ENCODE peak calls at places on chromosomes 12 and 14, in five cellular contexts. W, T, R, F and H are unnamed samples.

GRCh38 chr12:42474391-42474790 is 115.2 kb downstream of the PRICKLE1 start:
- DNase-seq in F (peak; percentile 36), R (no peak), W (peak; percentile 95), T (no peak), H (no peak)

GRCh38 chr14:87888136-87888999 is 104.6 kb downstream of the GALC start:
- DNase-seq in T (no peak), R (no peak), F (no peak), W (no peak), H (no peak)

GRCh38 chr14:51283402-51283825 is 43.4 kb downstream of the TMX1 start:
- DNase-seq in F (peak; percentile 93), R (no peak), W (peak; percentile 78), T (peak; percentile 41), H (peak; percentile 24)

GRCh38 chr14:105226198-105226597 is 22.1 kb upstream of the BTBD6 start:
- DNase-seq in F (no peak), W (no peak), T (no peak), R (no peak), H (no peak)

GRCh38 chr14:58501214-58501816 is 73.8 kb downstream of the KIAA0586 start:
- DNase-seq in W (peak; percentile 38), R (no peak), T (peak; percentile 43), F (peak; percentile 84), H (no peak)

GRCh38 chr12:13534645-13535398 is 338.3 kb downstream of the EMP1 start:
- DNase-seq in W (peak; percentile 21), R (peak; percentile 56), T (peak; percentile 15), F (peak; percentile 39), H (no peak)

GRCh38 chr12:53064613-53065415 is 14.4 kb downstream of the SPRYD3 start:
- DNase-seq in F (no peak), T (no peak), R (no peak), W (no peak), H (no peak)

GRCh38 chr12:46627686-46628085 is 198.1 kb downstream of the SLC38A4 start:
- DNase-seq in R (no peak), T (no peak), W (peak; percentile 26), F (no peak), H (no peak)

GRCh38 chr12:132263451-132264065 is 65.8 kb downstream of the GALNT9 start:
- DNase-seq in R (no peak), T (no peak), F (no peak), W (no peak), H (no peak)

GRCh38 chr12:94867066-94867855 is 136.2 kb downstream of the NDUFA12 start:
- DNase-seq in F (peak; percentile 18), T (peak; percentile 34), R (no peak), W (no peak), H (no peak)

GRCh38 chr12:62738105-62738504 is 196.8 kb downstream of the PPM1H start:
- DNase-seq in W (peak; percentile 19), T (no peak), F (no peak), R (no peak), H (no peak)

GRCh38 chr14:100446572-100446971 is 123.4 kb downstream of the SLC25A47 start:
- DNase-seq in R (no peak), W (no peak), T (no peak), F (no peak), H (no peak)

GRCh38 chr12:10562306-10562933 is 51.0 kb downstream of the MAGOHB start:
- DNase-seq in F (peak; percentile 64), T (no peak), R (no peak), W (peak; percentile 20), H (no peak)

GRCh38 chr14:24233538-24233866 is 773 bp downstream of the GMPR2 start:
- DNase-seq in T (no peak), R (no peak), W (peak; percentile 17), F (no peak), H (no peak)

GRCh38 chr14:63745858-63746425 is 18.1 kb upstream of the SGPP1 start:
- DNase-seq in W (no peak), F (no peak), T (peak; percentile 27), R (no peak), H (no peak)

GRCh38 chr12:19946549-19946948 is 421.8 kb upstream of the PDE3A start:
- DNase-seq in F (peak; percentile 79), T (no peak), R (no peak), W (no peak), H (no peak)

GRCh38 chr12:6970096-6970527 is 352 bp downstream of the PHB2 start:
- DNase-seq in T (no peak), W (no peak), R (no peak), F (peak; percentile 9), H (no peak)

GRCh38 chr14:55976219-55976618 is 142.0 kb upstream of the PELI2 start:
- DNase-seq in W (no peak), R (no peak), T (no peak), F (no peak), H (no peak)

GRCh38 chr12:119479121-119479561 is 114.4 kb upstream of the TMEM233 start:
- DNase-seq in T (no peak), W (no peak), R (peak; percentile 40), F (no peak), H (no peak)

GRCh38 chr12:112140728-112141127 is 15.4 kb downstream of the TRAFD1 start:
- DNase-seq in R (no peak), T (no peak), F (no peak), W (no peak), H (no peak)

GRCh38 chr12:82015623-82016347 is 256.6 kb upstream of the PPFIA2 start:
- DNase-seq in W (no peak), F (no peak), R (no peak), T (no peak), H (no peak)

GRCh38 chr12:24062642-24063245 is 113.3 kb upstream of the SOX5 start:
- DNase-seq in F (peak; percentile 36), W (no peak), T (no peak), R (no peak), H (no peak)

GRCh38 chr12:107364875-107365518 is 271.6 kb upstream of the CRY1 start:
- DNase-seq in T (no peak), R (no peak), F (no peak), W (no peak), H (no peak)

GRCh38 chr12:118061876-118062791 is 1.2 kb upstream of the WSB2 start:
- DNase-seq in R (peak; percentile 29), W (peak; percentile 54), T (peak; percentile 50), F (peak; percentile 60), H (peak; percentile 63)

GRCh38 chr12:14066021-14066420 is 84.6 kb upstream of the GRIN2B start:
- DNase-seq in F (no peak), T (no peak), R (no peak), W (peak; percentile 86), H (no peak)

GRCh38 chr14:50666772-50667490 is 1.2 kb downstream of the SAV1 start:
- DNase-seq in R (no peak), F (peak; percentile 84), W (peak; percentile 70), T (no peak), H (no peak)

GRCh38 chr12:76303365-76303764 is 44.9 kb downstream of the BBS10 start:
- DNase-seq in F (no peak), T (no peak), R (no peak), W (no peak), H (no peak)

GRCh38 chr12:113420996-113421595 is 1.1 kb upstream of the SDSL start:
- DNase-seq in F (no peak), W (no peak), T (no peak), R (no peak), H (no peak)

GRCh38 chr14:50257728-50258127 is 26.4 kb upstream of the SOS2 start:
- DNase-seq in F (peak; percentile 37), R (no peak), T (no peak), W (peak; percentile 28), H (no peak)

GRCh38 chr12:108403952-108404351 is 64.8 kb upstream of the CMKLR1 start:
- DNase-seq in F (no peak), T (no peak), R (no peak), W (no peak), H (no peak)

GRCh38 chr12:23502259-23502658 is 447.2 kb downstream of the SOX5 start:
- DNase-seq in R (no peak), T (no peak), W (no peak), F (no peak), H (no peak)